ENCODE peak calls at places on chromosomes 5 and 9, in four cellular contexts. One of them, this sample, is unnamed.

GRCh38 chr5:65923339-65923738 is 3.0 kb upstream of the ERBIN start:
- DNase-seq in choroid plexus epithelial cell: no peak
- DNase-seq in pancreas: no peak
- DNase-seq in H9: no peak
- DNase-seq in this sample: no peak

GRCh38 chr5:147187163-147187562 is 47.7 kb upstream of the STK32A start:
- DNase-seq in choroid plexus epithelial cell: no peak
- DNase-seq in pancreas: no peak
- DNase-seq in H9: no peak
- DNase-seq in this sample: no peak

GRCh38 chr5:123670981-123671557 is 159.1 kb downstream of the CSNK1G3 start:
- DNase-seq in choroid plexus epithelial cell: peak
- DNase-seq in pancreas: no peak
- DNase-seq in H9: peak
- DNase-seq in this sample: no peak

GRCh38 chr9:21836437-21837161 is 34.2 kb downstream of the MTAP start:
- DNase-seq in choroid plexus epithelial cell: peak
- DNase-seq in pancreas: no peak
- DNase-seq in H9: no peak
- DNase-seq in this sample: peak

GRCh38 chr5:65952259-65952658 is 25.9 kb downstream of the ERBIN start:
- DNase-seq in choroid plexus epithelial cell: no peak
- DNase-seq in pancreas: no peak
- DNase-seq in H9: no peak
- DNase-seq in this sample: no peak

GRCh38 chr5:114249838-114250237 is 112.0 kb upstream of the KCNN2 start:
- DNase-seq in choroid plexus epithelial cell: peak
- DNase-seq in pancreas: no peak
- DNase-seq in H9: no peak
- DNase-seq in this sample: peak

GRCh38 chr9:8717146-8717545 is 917.6 kb upstream of the DMAC1 start:
- DNase-seq in choroid plexus epithelial cell: no peak
- DNase-seq in pancreas: no peak
- DNase-seq in H9: no peak
- DNase-seq in this sample: no peak

GRCh38 chr5:59760798-59761348 is 132.7 kb downstream of the PDE4D start:
- DNase-seq in choroid plexus epithelial cell: peak
- DNase-seq in pancreas: no peak
- DNase-seq in H9: no peak
- DNase-seq in this sample: no peak

GRCh38 chr5:175306381-175306780 is 137.6 kb downstream of the DRD1 start:
- DNase-seq in choroid plexus epithelial cell: no peak
- DNase-seq in pancreas: no peak
- DNase-seq in H9: no peak
- DNase-seq in this sample: no peak

GRCh38 chr5:73796164-73797141 is 170.5 kb downstream of the ARHGEF28 start:
- DNase-seq in choroid plexus epithelial cell: peak
- DNase-seq in pancreas: no peak
- DNase-seq in H9: no peak
- DNase-seq in this sample: peak

GRCh38 chr9:79026311-79026710 is 545.5 kb upstream of the TLE4 start:
- DNase-seq in choroid plexus epithelial cell: peak
- DNase-seq in pancreas: no peak
- DNase-seq in H9: peak
- DNase-seq in this sample: no peak

GRCh38 chr5:160173-160510 is 31.2 kb upstream of the LRRC14B start:
- DNase-seq in choroid plexus epithelial cell: peak
- DNase-seq in pancreas: no peak
- DNase-seq in H9: peak
- DNase-seq in this sample: no peak

GRCh38 chr5:10460252-10460906 is 18.7 kb downstream of the ROPN1L start:
- DNase-seq in choroid plexus epithelial cell: no peak
- DNase-seq in pancreas: peak
- DNase-seq in H9: no peak
- DNase-seq in this sample: no peak

GRCh38 chr5:179135006-179135405 is 74.8 kb downstream of the ZNF354C start:
- DNase-seq in choroid plexus epithelial cell: no peak
- DNase-seq in pancreas: peak
- DNase-seq in H9: no peak
- DNase-seq in this sample: no peak

GRCh38 chr5:124634820-124635323 is 111.6 kb downstream of the ZNF608 start:
- DNase-seq in choroid plexus epithelial cell: no peak
- DNase-seq in pancreas: no peak
- DNase-seq in H9: no peak
- DNase-seq in this sample: no peak

GRCh38 chr5:1881731-1882336 is 891 bp downstream of the IRX4 start:
- DNase-seq in choroid plexus epithelial cell: no peak
- DNase-seq in pancreas: peak
- DNase-seq in H9: peak
- DNase-seq in this sample: no peak

GRCh38 chr5:135135530-135136201 is 101.6 kb upstream of the PITX1 start:
- DNase-seq in choroid plexus epithelial cell: no peak
- DNase-seq in pancreas: no peak
- DNase-seq in H9: no peak
- DNase-seq in this sample: peak

GRCh38 chr9:69176446-69177135 is 2.5 kb downstream of the TJP2 start:
- DNase-seq in choroid plexus epithelial cell: no peak
- DNase-seq in pancreas: no peak
- DNase-seq in H9: no peak
- DNase-seq in this sample: no peak

GRCh38 chr9:1837453-1838084 is 177.6 kb upstream of the SMARCA2 start:
- DNase-seq in choroid plexus epithelial cell: peak
- DNase-seq in pancreas: no peak
- DNase-seq in H9: peak
- DNase-seq in this sample: no peak

GRCh38 chr9:127323393-127323792 is 58.8 kb downstream of the GARNL3 start:
- DNase-seq in choroid plexus epithelial cell: no peak
- DNase-seq in pancreas: no peak
- DNase-seq in H9: no peak
- DNase-seq in this sample: no peak

GRCh38 chr9:99411479-99412100 is 189.5 kb downstream of the SEC61B start:
- DNase-seq in choroid plexus epithelial cell: no peak
- DNase-seq in pancreas: no peak
- DNase-seq in H9: no peak
- DNase-seq in this sample: no peak

GRCh38 chr9:128482186-128482585 is 22.3 kb upstream of the GLE1 start:
- DNase-seq in choroid plexus epithelial cell: no peak
- DNase-seq in pancreas: no peak
- DNase-seq in H9: no peak
- DNase-seq in this sample: no peak

GRCh38 chr5:167770461-167770860 is 521.0 kb upstream of the WWC1 start:
- DNase-seq in choroid plexus epithelial cell: peak
- DNase-seq in pancreas: no peak
- DNase-seq in H9: no peak
- DNase-seq in this sample: peak

GRCh38 chr5:120464627-120465280 is 654 bp downstream of the PRR16 start:
- DNase-seq in choroid plexus epithelial cell: peak
- DNase-seq in pancreas: peak
- DNase-seq in H9: peak
- DNase-seq in this sample: no peak

GRCh38 chr5:115354246-115354645 is 57.8 kb upstream of the CCDC112 start:
- DNase-seq in choroid plexus epithelial cell: no peak
- DNase-seq in pancreas: no peak
- DNase-seq in H9: no peak
- DNase-seq in this sample: no peak

GRCh38 chr5:126354012-126354856 is 69.0 kb upstream of the GRAMD2B start:
- DNase-seq in choroid plexus epithelial cell: peak
- DNase-seq in pancreas: no peak
- DNase-seq in H9: no peak
- DNase-seq in this sample: peak

GRCh38 chr9:4293293-4293931 is 6.5 kb downstream of the GLIS3 start:
- DNase-seq in choroid plexus epithelial cell: peak
- DNase-seq in pancreas: no peak
- DNase-seq in H9: no peak
- DNase-seq in this sample: peak

GRCh38 chr9:129109504-129109903 is 1.1 kb downstream of the CRAT start:
- DNase-seq in choroid plexus epithelial cell: no peak
- DNase-seq in pancreas: peak
- DNase-seq in H9: peak
- DNase-seq in this sample: no peak

GRCh38 chr5:57199866-57200265 is 26.0 kb downstream of the GPBP1 start:
- DNase-seq in choroid plexus epithelial cell: no peak
- DNase-seq in pancreas: no peak
- DNase-seq in H9: peak
- DNase-seq in this sample: no peak

GRCh38 chr9:129597355-129598088 is 23.4 kb downstream of the C9orf50 start:
- DNase-seq in choroid plexus epithelial cell: peak
- DNase-seq in pancreas: peak
- DNase-seq in H9: peak
- DNase-seq in this sample: no peak

GRCh38 chr5:132759114-132760042 is 12.2 kb downstream of the CCNI2 start:
- DNase-seq in choroid plexus epithelial cell: no peak
- DNase-seq in pancreas: no peak
- DNase-seq in H9: no peak
- DNase-seq in this sample: no peak

GRCh38 chr5:131381792-131382191 is 117.9 kb downstream of the CDC42SE2 start:
- DNase-seq in choroid plexus epithelial cell: no peak
- DNase-seq in pancreas: no peak
- DNase-seq in H9: no peak
- DNase-seq in this sample: no peak

GRCh38 chr5:142748132-142748531 is 22.0 kb upstream of the ARHGAP26 start:
- DNase-seq in choroid plexus epithelial cell: peak
- DNase-seq in pancreas: no peak
- DNase-seq in H9: no peak
- DNase-seq in this sample: peak

GRCh38 chr9:83322438-83322837 is 215.8 kb downstream of the FRMD3 start:
- DNase-seq in choroid plexus epithelial cell: no peak
- DNase-seq in pancreas: no peak
- DNase-seq in H9: no peak
- DNase-seq in this sample: no peak

GRCh38 chr9:9790216-9790872 is 822.5 kb downstream of the PTPRD start:
- DNase-seq in choroid plexus epithelial cell: peak
- DNase-seq in pancreas: no peak
- DNase-seq in H9: no peak
- DNase-seq in this sample: no peak

GRCh38 chr5:13930721-13931246 is 13.7 kb downstream of the DNAH5 start:
- DNase-seq in choroid plexus epithelial cell: no peak
- DNase-seq in pancreas: no peak
- DNase-seq in H9: no peak
- DNase-seq in this sample: no peak
- TF ChIP-seq CTCF in choroid plexus epithelial cell: no peak
- TF ChIP-seq CTCF in pancreas: no peak
- TF ChIP-seq CTCF in H9: no peak
- TF ChIP-seq CTCF in this sample: no peak

GRCh38 chr9:87250205-87250604 is 247.5 kb upstream of the DAPK1 start:
- DNase-seq in choroid plexus epithelial cell: no peak
- DNase-seq in pancreas: no peak
- DNase-seq in H9: no peak
- DNase-seq in this sample: no peak
- TF ChIP-seq CTCF in choroid plexus epithelial cell: peak
- TF ChIP-seq CTCF in pancreas: no peak
- TF ChIP-seq CTCF in H9: peak
- TF ChIP-seq CTCF in this sample: no peak

DNA sequence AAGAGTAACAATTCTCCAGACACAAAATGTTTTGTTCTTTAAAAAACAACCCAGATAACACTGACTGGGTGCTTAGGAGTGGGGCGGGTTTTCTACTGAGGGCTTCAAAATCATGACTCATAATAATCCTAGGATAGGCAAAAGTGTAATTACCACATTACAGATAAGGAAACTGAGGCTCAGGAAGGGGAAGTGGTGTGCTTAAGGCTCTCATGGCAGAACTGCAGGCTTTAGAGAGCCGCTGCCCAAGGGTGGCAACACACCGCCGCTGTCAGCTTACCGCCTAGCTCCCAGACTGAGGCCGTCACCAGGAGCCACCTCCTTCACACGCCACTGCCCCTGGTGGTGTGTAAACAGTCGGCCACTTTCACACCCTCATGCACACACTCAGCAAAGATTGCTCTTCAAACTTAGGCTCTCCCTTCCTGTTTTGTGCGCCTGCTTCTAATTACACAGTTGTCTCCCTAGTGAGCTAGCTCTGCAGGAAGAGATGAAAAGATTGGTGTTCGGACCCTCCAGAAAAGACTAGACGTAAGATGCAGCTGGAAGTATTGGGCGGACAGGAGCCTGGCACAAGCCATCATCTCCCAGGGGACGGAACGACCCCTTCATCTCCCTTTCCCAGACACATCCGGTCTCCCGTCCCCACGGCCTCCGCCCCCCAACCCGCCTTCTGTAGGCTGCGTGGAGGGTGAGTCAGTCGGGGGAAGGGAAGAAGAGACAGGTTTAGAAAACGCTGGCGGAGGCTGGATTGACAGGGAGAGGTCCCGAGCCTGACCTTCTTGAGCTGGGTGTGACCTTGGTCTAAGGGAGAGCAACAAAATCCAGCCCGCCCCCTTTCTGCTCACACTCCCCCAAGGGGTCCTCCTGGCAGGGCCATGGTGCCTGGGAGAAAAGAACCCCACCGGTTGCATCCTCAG is 162.7 kb downstream of the SYK start:
- DNase-seq in choroid plexus epithelial cell: peak
- DNase-seq in pancreas: peak
- DNase-seq in H9: peak
- DNase-seq in this sample: no peak
- TF ChIP-seq CTCF in choroid plexus epithelial cell: peak
- TF ChIP-seq CTCF in pancreas: no peak
- TF ChIP-seq CTCF in H9: peak
- TF ChIP-seq CTCF in this sample: no peak

GRCh38 chr9:75067894-75068293 is 20.1 kb downstream of the NMRK1 start:
- DNase-seq in choroid plexus epithelial cell: no peak
- DNase-seq in pancreas: no peak
- DNase-seq in H9: no peak
- DNase-seq in this sample: no peak

GRCh38 chr9:75069171-75069570 is 18.8 kb downstream of the NMRK1 start:
- DNase-seq in choroid plexus epithelial cell: no peak
- DNase-seq in pancreas: no peak
- DNase-seq in H9: no peak
- DNase-seq in this sample: no peak

GRCh38 chr9:75072895-75073294 is 15.1 kb downstream of the NMRK1 start:
- DNase-seq in choroid plexus epithelial cell: no peak
- DNase-seq in pancreas: no peak
- DNase-seq in H9: no peak
- DNase-seq in this sample: no peak

GRCh38 chr9:75071530-75072122 is 16.3 kb downstream of the NMRK1 start:
- DNase-seq in choroid plexus epithelial cell: no peak
- DNase-seq in pancreas: no peak
- DNase-seq in H9: peak
- DNase-seq in this sample: no peak
- TF ChIP-seq CTCF in choroid plexus epithelial cell: no peak
- TF ChIP-seq CTCF in pancreas: no peak
- TF ChIP-seq CTCF in H9: no peak
- TF ChIP-seq CTCF in this sample: no peak

DNA sequence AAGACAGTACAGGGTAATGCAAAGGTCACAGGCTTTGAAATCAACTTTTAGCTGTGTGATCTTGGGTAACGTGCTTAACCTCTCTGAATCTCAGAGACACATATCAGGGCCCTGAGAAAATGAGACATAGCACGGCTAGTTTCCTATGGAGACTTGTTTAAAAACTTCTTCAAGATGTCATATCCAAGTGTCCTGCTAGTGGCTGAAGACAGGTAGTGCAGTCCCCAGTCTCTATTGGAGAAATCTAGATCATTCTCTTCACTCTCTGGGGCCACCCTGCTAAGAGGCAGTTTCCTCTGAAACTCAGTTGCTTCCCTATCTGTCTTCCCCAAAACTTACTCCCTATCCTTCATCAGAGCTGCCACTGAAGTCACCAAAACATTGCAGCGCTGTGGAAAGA is 30.3 kb upstream of the GRXCR2 start:
- DNase-seq in choroid plexus epithelial cell: peak
- DNase-seq in pancreas: no peak
- DNase-seq in H9: no peak
- DNase-seq in this sample: no peak
- TF ChIP-seq CTCF in choroid plexus epithelial cell: peak
- TF ChIP-seq CTCF in pancreas: peak
- TF ChIP-seq CTCF in H9: peak
- TF ChIP-seq CTCF in this sample: no peak

GRCh38 chr9:133848471-133848870 is 110.3 kb upstream of the SARDH start:
- DNase-seq in choroid plexus epithelial cell: no peak
- DNase-seq in pancreas: peak
- DNase-seq in H9: no peak
- DNase-seq in this sample: no peak
- TF ChIP-seq CTCF in choroid plexus epithelial cell: no peak
- TF ChIP-seq CTCF in pancreas: no peak
- TF ChIP-seq CTCF in H9: no peak
- TF ChIP-seq CTCF in this sample: no peak